ENCODE peak calls at places on chromosomes 2 and 18, in ten cellular contexts. O is mucosa of descending colon; N is dorsolateral prefrontal cortex; M is ovary; T is fibroblast of the aortic adventitia; C is transverse colon; S is CD4-positive, alpha-beta T cell; U is heart right ventricle; J is thoracic aorta; B is tibial nerve. H is an unnamed sample.

GRCh38 chr2:158953454-158953853 is 15.0 kb upstream of the TANC1 start:
- DNase-seq in O (no peak), N (no peak), M (peak; percentile 42), T (peak; percentile 95), C (no peak), S (no peak), U (no peak), J (no peak), B (no peak), H (peak; percentile 90)

GRCh38 chr2:205324355-205324754 is 357.9 kb upstream of the NRP2 start:
- DNase-seq in O (no peak), N (no peak), M (no peak), T (no peak), C (no peak), S (no peak), U (no peak), J (no peak), B (no peak), H (no peak)

GRCh38 chr18:70135604-70136003 is 69.9 kb downstream of the RTTN start:
- DNase-seq in O (no peak), N (no peak), M (no peak), T (no peak), C (no peak), S (no peak), U (no peak), J (no peak), B (no peak), H (no peak)

GRCh38 chr2:231707625-231708049 is 688 bp upstream of the PTMA start:
- DNase-seq in O (peak; percentile 77), N (no peak), M (peak; percentile 88), T (peak; percentile 47), C (no peak), S (no peak), U (no peak), J (no peak), B (peak; percentile 60), H (no peak)

GRCh38 chr2:177900091-177900490 is 172.5 kb downstream of the PDE11A start:
- DNase-seq in O (no peak), N (no peak), M (no peak), T (no peak), C (no peak), S (no peak), U (no peak), J (no peak), B (no peak), H (no peak)

GRCh38 chr2:186503827-186504606 is 18.0 kb downstream of the ZC3H15 start:
- DNase-seq in O (no peak), N (no peak), M (no peak), T (peak; percentile 64), C (no peak), S (no peak), U (no peak), J (no peak), B (no peak), H (peak; percentile 66)

GRCh38 chr2:98473995-98474780 is 29.5 kb downstream of the INPP4A start:
- DNase-seq in O (no peak), N (no peak), M (no peak), T (no peak), C (no peak), S (no peak), U (no peak), J (no peak), B (no peak), H (no peak)

GRCh38 chr2:194264586-194264985 is 1392.4 kb upstream of the SLC39A10 start:
- DNase-seq in O (no peak), N (no peak), M (no peak), T (no peak), C (no peak), S (no peak), U (no peak), J (no peak), B (no peak), H (no peak)

GRCh38 chr2:179991344-179991743 is 15.8 kb downstream of the CWC22 start:
- DNase-seq in O (no peak), N (no peak), M (no peak), T (no peak), C (no peak), S (no peak), U (no peak), J (no peak), B (no peak), H (no peak)

GRCh38 chr2:144376926-144377325 is 143.0 kb downstream of the ZEB2 start:
- DNase-seq in O (no peak), N (no peak), M (no peak), T (no peak), C (no peak), S (no peak), U (no peak), J (no peak), B (no peak), H (peak; percentile 33)

GRCh38 chr2:71614976-71615768 is 161.8 kb downstream of the DYSF start:
- DNase-seq in O (peak; percentile 45), N (peak; percentile 75), M (no peak), T (peak; percentile 81), C (peak; percentile 37), S (no peak), U (peak; percentile 91), J (peak; percentile 49), B (peak; percentile 38), H (peak; percentile 96)

GRCh38 chr2:240220371-240220770 is 79.9 kb upstream of the OTOS start:
- DNase-seq in O (no peak), N (no peak), M (no peak), T (peak; percentile 62), C (no peak), S (no peak), U (no peak), J (no peak), B (no peak), H (peak; percentile 69)

GRCh38 chr18:26487437-26487836 is 60.9 kb downstream of the KCTD1 start:
- DNase-seq in O (no peak), N (no peak), M (no peak), T (no peak), C (no peak), S (no peak), U (no peak), J (no peak), B (no peak), H (no peak)

GRCh38 chr2:117858336-117858735 is 43.8 kb downstream of the DDX18 start:
- DNase-seq in O (no peak), N (no peak), M (no peak), T (no peak), C (no peak), S (no peak), U (no peak), J (no peak), B (no peak), H (no peak)

GRCh38 chr2:176561706-176562105 is 292.5 kb downstream of the MTX2 start:
- DNase-seq in O (no peak), N (no peak), M (no peak), T (peak; percentile 9), C (no peak), S (no peak), U (no peak), J (no peak), B (no peak), H (no peak)

GRCh38 chr2:30688956-30689401 is 118.3 kb downstream of the CAPN13 start:
- DNase-seq in O (no peak), N (no peak), M (no peak), T (no peak), C (no peak), S (no peak), U (peak; percentile 68), J (no peak), B (no peak), H (no peak)

GRCh38 chr2:168196764-168197180 is 50.6 kb downstream of the STK39 start:
- DNase-seq in O (peak; percentile 57), N (no peak), M (no peak), T (no peak), C (peak; percentile 51), S (no peak), U (no peak), J (no peak), B (no peak), H (no peak)

GRCh38 chr2:220394433-220394832 is 767.0 kb downstream of the SLC4A3 start:
- DNase-seq in O (no peak), N (no peak), M (peak; percentile 24), T (peak; percentile 80), C (no peak), S (no peak), U (peak; percentile 31), J (no peak), B (no peak), H (peak; percentile 37)

GRCh38 chr18:56563568-56563967 is 74.8 kb downstream of the TXNL1 start:
- DNase-seq in O (no peak), N (no peak), M (no peak), T (no peak), C (no peak), S (no peak), U (no peak), J (no peak), B (no peak), H (no peak)
- TF ChIP-seq CTCF in O (no peak), N (no peak), M (no peak), T (no peak), C (no peak), S (no peak), U (no peak), J (no peak), B (no peak), H (no peak)

GRCh38 chr2:143205106-143205764 is 76.0 kb downstream of the ARHGAP15 start:
- DNase-seq in O (no peak), N (no peak), M (no peak), T (peak; percentile 20), C (no peak), S (no peak), U (no peak), J (no peak), B (no peak), H (peak; percentile 13)
- TF ChIP-seq CTCF in O (no peak), N (no peak), M (no peak), T (peak; percentile 29), C (peak; percentile 15), S (peak; percentile 56), U (no peak), J (no peak), B (peak; percentile 31), H (peak; percentile 4)

GRCh38 chr2:2229898-2230817 is 100.9 kb downstream of the MYT1L start:
- DNase-seq in O (no peak), N (peak; percentile 53), M (no peak), T (no peak), C (no peak), S (no peak), U (peak; percentile 27), J (no peak), B (no peak), H (no peak)
- TF ChIP-seq CTCF in O (no peak), N (peak; percentile 59), M (no peak), T (no peak), C (no peak), S (no peak), U (no peak), J (no peak), B (no peak), H (no peak)

GRCh38 chr2:104876606-104877005 is 22.7 kb downstream of the POU3F3 start:
- DNase-seq in O (no peak), N (no peak), M (no peak), T (no peak), C (no peak), S (no peak), U (no peak), J (no peak), B (no peak), H (no peak)
- TF ChIP-seq CTCF in O (no peak), N (peak; percentile 10), M (no peak), T (no peak), C (no peak), S (no peak), U (no peak), J (no peak), B (no peak), H (no peak)